ENCODE peak calls at places on chromosomes 6 and 20, in nine cellular contexts. F, X, E, C, S, K, J, Y and G are unnamed samples.

GRCh38 chr6:48813821-48814220 is 649.2 kb downstream of the MMUT start:
- DNase-seq in C (no peak), E (no peak), F (peak; percentile 35), X (no peak), J (no peak), S (no peak), Y (peak; percentile 6), K (no peak), G (no peak)

GRCh38 chr6:13992417-13993055 is 67.8 kb downstream of the RNF182 start:
- DNase-seq in J (no peak), X (no peak), F (peak; percentile 86), Y (peak; percentile 75), S (peak; percentile 66), C (no peak), K (no peak), E (no peak), G (no peak)

GRCh38 chr6:36200154-36200891 is 3.8 kb downstream of the BRPF3 start:
- DNase-seq in K (no peak), E (no peak), F (no peak), C (no peak), S (no peak), J (no peak), X (no peak), Y (no peak), G (no peak)

GRCh38 chr20:40703981-40704530 is 15.0 kb upstream of the MAFB start:
- DNase-seq in E (no peak), X (no peak), S (no peak), C (no peak), K (no peak), Y (no peak), J (no peak), F (no peak), G (peak; percentile 28)

GRCh38 chr6:136762022-136762975 is 30.0 kb downstream of the MAP3K5 start:
- DNase-seq in F (no peak), E (no peak), C (no peak), S (no peak), J (no peak), Y (no peak), K (no peak), X (no peak), G (no peak)

GRCh38 chr20:50868509-50869495 is 62.4 kb downstream of the ADNP start:
- DNase-seq in X (no peak), Y (no peak), F (peak; percentile 79), S (no peak), E (no peak), J (no peak), C (no peak), K (peak; percentile 9), G (no peak)

GRCh38 chr20:49595811-49596545 is 28.0 kb upstream of the PTGIS start:
- DNase-seq in F (peak; percentile 67), S (peak; percentile 81), K (no peak), C (no peak), Y (peak; percentile 91), E (no peak), X (peak; percentile 68), J (no peak), G (no peak)

GRCh38 chr6:49269190-49269589 is 193.9 kb downstream of the MMUT start:
- DNase-seq in X (no peak), J (no peak), F (peak; percentile 2), Y (peak; percentile 28), K (no peak), C (no peak), E (no peak), S (peak; percentile 5), G (no peak)

GRCh38 chr6:23006656-23007055 is 437.3 kb downstream of the HDGFL1 start:
- DNase-seq in X (no peak), S (no peak), E (no peak), C (no peak), J (no peak), Y (no peak), K (no peak), F (no peak), G (no peak)

GRCh38 chr6:20168668-20169633 is 43.3 kb downstream of the MBOAT1 start:
- DNase-seq in X (no peak), Y (no peak), E (no peak), S (no peak), J (no peak), C (no peak), F (no peak), K (no peak), G (no peak)

GRCh38 chr20:6178537-6178936 is 55.7 kb upstream of the FERMT1 start:
- DNase-seq in Y (peak; percentile 32), E (no peak), F (peak; percentile 51), S (peak; percentile 62), X (no peak), J (no peak), K (no peak), C (peak; percentile 21), G (no peak)

GRCh38 chr6:133551847-133552331 is 310.7 kb downstream of the EYA4 start:
- DNase-seq in Y (peak; percentile 100), F (peak; percentile 100), S (peak; percentile 99), E (no peak), C (no peak), K (peak; percentile 66), J (peak; percentile 85), X (peak; percentile 55), G (no peak)

GRCh38 chr20:39041067-39041466 is 78.9 kb downstream of the DHX35 start:
- DNase-seq in C (no peak), E (no peak), X (no peak), J (no peak), Y (no peak), S (no peak), F (no peak), K (no peak), G (no peak)

GRCh38 chr6:15244605-15245360 is 1.1 kb upstream of the JARID2 start:
- DNase-seq in C (peak; percentile 67), Y (peak; percentile 73), X (peak; percentile 87), J (peak; percentile 88), E (peak; percentile 77), S (peak; percentile 64), F (peak; percentile 70), K (peak; percentile 84), G (peak; percentile 76)

GRCh38 chr6:148382856-148383255 is 40.2 kb downstream of the SASH1 start:
- DNase-seq in E (no peak), F (peak; percentile 20), X (no peak), C (no peak), K (no peak), J (no peak), Y (peak; percentile 28), S (no peak), G (no peak)

GRCh38 chr6:157013649-157014365 is 236.6 kb downstream of the ARID1B start:
- DNase-seq in J (no peak), C (no peak), Y (peak; percentile 67), E (no peak), X (no peak), K (no peak), F (no peak), S (peak; percentile 36), G (no peak)

GRCh38 chr6:105318660-105319059 is 84.2 kb downstream of the PREP start:
- DNase-seq in S (peak; percentile 67), X (no peak), K (no peak), C (no peak), Y (peak; percentile 83), J (no peak), F (peak; percentile 51), E (no peak), G (no peak)

GRCh38 chr6:156600678-156601077 is 176.5 kb upstream of the ARID1B start:
- DNase-seq in C (no peak), F (no peak), J (no peak), E (no peak), K (no peak), S (no peak), X (peak; percentile 29), Y (no peak), G (no peak)

GRCh38 chr6:45196121-45196520 is 132.0 kb upstream of the RUNX2 start:
- DNase-seq in J (no peak), X (no peak), E (no peak), F (no peak), C (no peak), S (no peak), K (no peak), Y (no peak), G (no peak)

GRCh38 chr6:84522135-84522535 is 242.3 kb downstream of the TBX18 start:
- DNase-seq in Y (peak; percentile 96), C (no peak), J (no peak), K (no peak), X (no peak), F (peak; percentile 69), S (peak; percentile 92), E (no peak), G (no peak)

GRCh38 chr6:83592770-83593394 is 80.5 kb downstream of the PRSS35 start:
- DNase-seq in C (peak; percentile 14), S (no peak), K (no peak), E (peak; percentile 46), F (peak; percentile 17), J (no peak), X (no peak), Y (peak; percentile 3), G (no peak)

GRCh38 chr6:90890681-90891337 is 303.9 kb upstream of the MAP3K7 start:
- DNase-seq in C (no peak), X (no peak), S (no peak), J (no peak), Y (peak; percentile 9), K (no peak), E (no peak), F (no peak), G (no peak)

GRCh38 chr6:31665501-31666336 is at the start of gene CSNK2B:
- DNase-seq in X (peak; percentile 99), C (peak; percentile 83), Y (peak; percentile 97), S (peak; percentile 97), E (peak; percentile 95), K (peak; percentile 99), J (peak; percentile 98), F (peak; percentile 96), G (peak; percentile 95)
- TF ChIP-seq CTCF in X (no peak), C (no peak), Y (peak; percentile 18), S (no peak), E (no peak), K (peak; percentile 15), J (no peak), F (no peak), G (no peak)

GRCh38 chr6:18302561-18303439 is 38.5 kb upstream of the DEK start:
- DNase-seq in X (no peak), Y (no peak), S (peak; percentile 29), K (no peak), C (no peak), J (peak; percentile 30), E (no peak), F (peak; percentile 12), G (no peak)
- TF ChIP-seq CTCF in X (peak; percentile 38), Y (peak; percentile 13), S (peak; percentile 22), K (no peak), C (no peak), J (peak; percentile 39), E (no peak), F (peak; percentile 7), G (no peak)

DNA sequence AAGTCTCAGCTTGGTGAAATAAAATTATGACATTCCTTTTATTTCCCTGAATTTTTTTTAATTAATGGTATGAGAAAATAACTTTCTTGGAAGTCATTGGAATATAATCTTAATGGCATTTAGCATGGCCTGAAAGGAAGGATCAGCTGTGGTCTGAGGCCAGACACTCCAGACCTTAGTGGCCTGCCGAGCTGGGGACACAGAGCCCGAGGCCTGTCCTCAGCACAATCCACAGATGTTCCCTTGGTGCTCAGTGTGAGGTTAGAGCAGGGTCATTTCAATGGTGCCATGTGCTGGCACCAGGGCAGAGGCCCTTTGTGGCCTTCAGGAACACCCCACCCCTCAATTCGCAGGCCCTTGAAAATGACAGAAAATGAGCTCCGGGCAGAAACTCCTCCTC is 120.6 kb downstream of the ADGB start:
- DNase-seq in Y (no peak), K (no peak), E (no peak), S (no peak), F (no peak), J (no peak), C (no peak), X (no peak), G (no peak)
- TF ChIP-seq CTCF in Y (no peak), K (no peak), E (no peak), S (no peak), F (no peak), J (no peak), C (no peak), X (no peak), G (no peak)

GRCh38 chr6:163687075-163687474 is 272.6 kb downstream of the QKI start:
- DNase-seq in J (no peak), E (no peak), S (no peak), F (no peak), C (no peak), Y (no peak), X (no peak), K (no peak), G (no peak)
- TF ChIP-seq CTCF in J (no peak), E (no peak), S (no peak), F (no peak), C (no peak), Y (no peak), X (no peak), K (no peak), G (no peak)